ENCODE peak calls at places on chromosomes 6 and 20, in six cellular contexts. P is pancreas; A is DND-41; L is lower lobe of right lung; B is astrocyte; I is naive thymus-derived CD4-positive, alpha-beta T cell. Q is an unnamed sample. For H3K36me3 and H3K4me1, the result is how much of the 10 kb centered on the place peaks cover.

GRCh38 chr20:63254536-63255384 is 497 bp upstream of the NKAIN4 start:
- DNase-seq in P (no peak), A (no peak), L (no peak), B (no peak), I (no peak), Q (peak)

GRCh38 chr20:44074252-44075151 is 112.5 kb downstream of the JPH2 start:
- DNase-seq in P (no peak), A (no peak), L (no peak), B (peak), I (no peak), Q (peak)

GRCh38 chr6:100393493-100393892 is 71.2 kb downstream of the SIM1 start:
- DNase-seq in P (no peak), A (no peak), L (no peak), B (no peak), I (no peak), Q (no peak)

GRCh38 chr6:166624275-166624674 is 2.8 kb downstream of the RPS6KA2 start:
- DNase-seq in P (no peak), A (no peak), L (peak), B (peak), I (no peak), Q (no peak)

GRCh38 chr20:22601361-22602141 is 17.2 kb upstream of the FOXA2 start:
- DNase-seq in P (no peak), A (no peak), L (no peak), B (no peak), I (no peak), Q (no peak)

GRCh38 chr6:69816017-69816416 is 19.2 kb upstream of the LMBRD1 start:
- DNase-seq in P (no peak), A (no peak), L (no peak), B (no peak), I (no peak), Q (no peak)

GRCh38 chr6:168576388-168576787 is 135.4 kb downstream of the SMOC2 start:
- DNase-seq in P (no peak), A (no peak), L (no peak), B (no peak), I (no peak), Q (no peak)

GRCh38 chr6:27812805-27813626 is 99.2 kb downstream of the OR2B2 start:
- DNase-seq in P (no peak), A (no peak), L (no peak), B (no peak), I (no peak), Q (no peak)

GRCh38 chr6:157831424-157832249 is 8.6 kb downstream of the SNX9 start:
- DNase-seq in P (no peak), A (no peak), L (no peak), B (no peak), I (no peak), Q (no peak)

GRCh38 chr20:24700166-24700860 is 230.9 kb downstream of the SYNDIG1 start:
- DNase-seq in P (no peak), A (peak), L (no peak), B (no peak), I (no peak), Q (no peak)

GRCh38 chr6:43972915-43973304 is 154.3 kb downstream of the MRPL14 start:
- DNase-seq in P (peak), A (no peak), L (peak), B (peak), I (no peak), Q (peak)

GRCh38 chr6:40885139-40885774 is 153.8 kb downstream of the UNC5CL start:
- DNase-seq in P (no peak), A (no peak), L (no peak), B (no peak), I (no peak), Q (no peak)

GRCh38 chr6:133083248-133083967 is 157.7 kb upstream of the EYA4 start:
- DNase-seq in P (no peak), A (no peak), L (no peak), B (no peak), I (no peak), Q (no peak)

GRCh38 chr6:51554029-51554428 is 533.4 kb downstream of the PKHD1 start:
- DNase-seq in P (no peak), A (no peak), L (no peak), B (no peak), I (no peak), Q (no peak)

GRCh38 chr6:4322846-4323309 is 187.5 kb upstream of the ECI2 start:
- DNase-seq in P (no peak), A (no peak), L (no peak), B (no peak), I (no peak), Q (peak)

GRCh38 chr6:133923938-133924593 is 29.0 kb upstream of the TBPL1 start:
- DNase-seq in P (peak), A (peak), L (no peak), B (peak), I (peak), Q (peak)

GRCh38 chr6:129309154-129309553 is 400.8 kb downstream of the ARHGAP18 start:
- DNase-seq in P (no peak), A (no peak), L (no peak), B (no peak), I (no peak), Q (no peak)

GRCh38 chr6:90466191-90466940 is 120.5 kb downstream of the MAP3K7 start:
- DNase-seq in P (no peak), A (no peak), L (no peak), B (peak), I (no peak), Q (no peak)

GRCh38 chr6:113530769-113531168 is 326.4 kb upstream of the MARCKS start:
- DNase-seq in P (no peak), A (no peak), L (no peak), B (peak), I (no peak), Q (peak)

GRCh38 chr6:17173071-17173470 is 71.2 kb downstream of the STMND1 start:
- DNase-seq in P (no peak), A (no peak), L (no peak), B (no peak), I (no peak), Q (no peak)

GRCh38 chr20:57768519-57768918 is 58.7 kb upstream of the PMEPA1 start:
- DNase-seq in P (no peak), A (no peak), L (no peak), B (no peak), I (no peak), Q (no peak)

GRCh38 chr20:37989601-37990001 is 43.7 kb downstream of the TTI1 start:
- DNase-seq in P (no peak), A (no peak), L (peak), B (no peak), I (no peak), Q (peak)

GRCh38 chr6:158174514-158174913 is 6.4 kb downstream of the GTF2H5 start:
- DNase-seq in P (peak), A (no peak), L (no peak), B (peak), I (no peak), Q (peak)

GRCh38 chr6:151357758-151358436 is 33.5 kb downstream of the ZBTB2 start:
- DNase-seq in P (no peak), A (no peak), L (no peak), B (no peak), I (no peak), Q (no peak)

GRCh38 chr6:4941782-4942672 is 61.8 kb downstream of the RPP40 start:
- DNase-seq in P (peak), A (peak), L (no peak), B (peak), I (no peak), Q (no peak)

GRCh38 chr6:151681426-151682059 is 125.9 kb upstream of the ESR1 start:
- DNase-seq in P (no peak), A (peak), L (no peak), B (no peak), I (no peak), Q (peak)

GRCh38 chr6:153024401-153025017 is 22.0 kb upstream of the MTRF1L start:
- DNase-seq in P (peak), A (peak), L (no peak), B (no peak), I (peak), Q (peak)

GRCh38 chr6:19558934-19559333 is 278.2 kb upstream of the ID4 start:
- DNase-seq in P (no peak), A (no peak), L (no peak), B (no peak), I (no peak), Q (no peak)

GRCh38 chr20:60113024-60113724 is 155.0 kb downstream of the CDH26 start:
- DNase-seq in P (no peak), A (no peak), L (peak), B (no peak), I (no peak), Q (no peak)

GRCh38 chr6:296151-297122 is 4.2 kb downstream of the DUSP22 start:
- DNase-seq in P (peak), A (peak), L (no peak), B (no peak), I (no peak), Q (peak)

GRCh38 chr6:166402582-166403277 is 20.0 kb upstream of the MPC1 start:
- DNase-seq in P (no peak), A (no peak), L (no peak), B (peak), I (no peak), Q (peak)

GRCh38 chr6:39892490-39893129 is 41.7 kb downstream of the MOCS1 start:
- DNase-seq in P (peak), A (peak), L (peak), B (peak), I (no peak), Q (peak)

GRCh38 chr6:50974319-50974718 is 155.6 kb downstream of the TFAP2B start:
- DNase-seq in P (no peak), A (no peak), L (no peak), B (no peak), I (no peak), Q (no peak)

GRCh38 chr20:31452575-31452974 is 12.1 kb downstream of the DEFB123 start:
- DNase-seq in P (no peak), A (no peak), L (no peak), B (no peak), I (no peak), Q (no peak)

GRCh38 chr6:166933396-166933795 is 23.0 kb downstream of the RNASET2 start:
- DNase-seq in P (no peak), A (no peak), L (no peak), B (no peak), I (no peak), Q (no peak)

GRCh38 chr20:32112862-32113261 is 3.3 kb downstream of the TM9SF4 start:
- DNase-seq in P (no peak), A (no peak), L (peak), B (no peak), I (no peak), Q (no peak)

GRCh38 chr20:5770240-5770986 is 20.2 kb downstream of the SHLD1 start:
- DNase-seq in P (no peak), A (no peak), L (no peak), B (no peak), I (no peak), Q (no peak)
- H3K36me3 ChIP-seq in P (under half), A (under half), L (under half), B (under half), I (under half), Q (under half)

GRCh38 chr20:34527016-34527415 is 10.8 kb downstream of the DYNLRB1 start:
- DNase-seq in P (no peak), A (no peak), L (no peak), B (no peak), I (no peak), Q (no peak)

GRCh38 chr20:34525342-34525708 is 9.1 kb downstream of the DYNLRB1 start:
- DNase-seq in P (no peak), A (no peak), L (no peak), B (no peak), I (no peak), Q (no peak)

GRCh38 chr20:34524426-34524825 is 8.2 kb downstream of the DYNLRB1 start:
- DNase-seq in P (no peak), A (no peak), L (no peak), B (no peak), I (no peak), Q (no peak)

GRCh38 chr20:34525709-34526416 is 9.6 kb downstream of the DYNLRB1 start:
- DNase-seq in P (peak), A (no peak), L (peak), B (peak), I (no peak), Q (no peak)

GRCh38 chr20:34526466-34526865 is 10.2 kb downstream of the DYNLRB1 start:
- DNase-seq in P (no peak), A (no peak), L (no peak), B (no peak), I (no peak), Q (no peak)
- H3K27ac ChIP-seq in P (no peak), A (no peak), L (peak), B (peak), I (no peak), Q (no peak)

GRCh38 chr6:7912736-7913517 is 2.3 kb upstream of the TXNDC5 start:
- DNase-seq in P (no peak), A (no peak), L (no peak), B (no peak), I (no peak), Q (peak)

GRCh38 chr6:7914311-7914710 is 3.7 kb upstream of the TXNDC5 start:
- DNase-seq in P (no peak), A (no peak), L (no peak), B (no peak), I (no peak), Q (no peak)

GRCh38 chr6:7916959-7917358 is 6.4 kb upstream of the TXNDC5 start:
- DNase-seq in P (no peak), A (no peak), L (no peak), B (no peak), I (no peak), Q (no peak)

GRCh38 chr6:7917729-7918128 is 7.1 kb upstream of the TXNDC5 start:
- DNase-seq in P (no peak), A (no peak), L (no peak), B (no peak), I (no peak), Q (no peak)

GRCh38 chr6:7914991-7915789 is 4.6 kb upstream of the TXNDC5 start:
- DNase-seq in P (no peak), A (no peak), L (no peak), B (peak), I (no peak), Q (peak)
- H3K4me1 ChIP-seq in P (under half), A (under half), L (under half), B (under half), I (under half), Q (under half)

GRCh38 chr20:35546127-35546526 is 4.2 kb downstream of the ERGIC3 start:
- DNase-seq in P (no peak), A (no peak), L (no peak), B (no peak), I (no peak), Q (no peak)
- H3K36me3 ChIP-seq in P (under half), A (half or more), L (half or more), B (under half), I (under half), Q (under half)

GRCh38 chr6:142551145-142551811 is 249.5 kb downstream of the ADGRG6 start:
- DNase-seq in P (no peak), A (peak), L (no peak), B (peak), I (peak), Q (no peak)
- H3K27ac ChIP-seq in P (no peak), A (peak), L (no peak), B (no peak), I (no peak), Q (no peak)

DNA sequence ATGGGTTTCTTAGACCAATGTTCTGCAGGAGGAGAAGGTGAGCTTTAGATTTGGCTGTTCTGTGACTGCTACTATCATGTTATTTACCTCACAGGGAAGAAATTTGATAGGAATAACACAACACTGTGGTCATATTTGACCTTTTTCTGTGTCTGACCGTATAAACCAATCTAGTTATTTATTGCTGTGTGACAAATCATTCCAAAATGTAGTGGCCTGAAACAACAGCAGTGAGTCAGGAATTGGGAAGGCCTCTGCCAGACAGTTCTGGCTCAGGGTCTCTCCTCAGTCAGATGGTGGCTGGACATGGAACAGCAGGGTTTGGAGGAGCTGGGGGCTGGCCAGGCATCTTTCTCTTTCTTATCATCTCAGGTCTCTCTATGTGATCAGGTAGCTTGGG is 33.0 kb downstream of the RIPOR2 start:
- DNase-seq in P (no peak), A (no peak), L (no peak), B (peak), I (no peak), Q (no peak)
- H3K4me1 ChIP-seq in P (under half), A (under half), L (under half), B (under half), I (half or more), Q (under half)

GRCh38 chr20:61478611-61479305 is 226.7 kb downstream of the CDH4 start:
- DNase-seq in P (no peak), A (no peak), L (no peak), B (no peak), I (no peak), Q (no peak)

GRCh38 chr20:61476956-61477355 is 224.9 kb downstream of the CDH4 start:
- DNase-seq in P (no peak), A (no peak), L (no peak), B (no peak), I (no peak), Q (no peak)

GRCh38 chr20:61478094-61478493 is 226.0 kb downstream of the CDH4 start:
- DNase-seq in P (no peak), A (no peak), L (no peak), B (no peak), I (no peak), Q (no peak)

GRCh38 chr20:61480158-61480825 is 228.2 kb downstream of the CDH4 start:
- DNase-seq in P (no peak), A (no peak), L (no peak), B (no peak), I (no peak), Q (no peak)

GRCh38 chr20:61477366-61477966 is 225.4 kb downstream of the CDH4 start:
- DNase-seq in P (no peak), A (no peak), L (no peak), B (no peak), I (no peak), Q (no peak)
- H3K36me3 ChIP-seq in P (under half), A (under half), L (under half), B (under half), I (under half), Q (under half)

DNA sequence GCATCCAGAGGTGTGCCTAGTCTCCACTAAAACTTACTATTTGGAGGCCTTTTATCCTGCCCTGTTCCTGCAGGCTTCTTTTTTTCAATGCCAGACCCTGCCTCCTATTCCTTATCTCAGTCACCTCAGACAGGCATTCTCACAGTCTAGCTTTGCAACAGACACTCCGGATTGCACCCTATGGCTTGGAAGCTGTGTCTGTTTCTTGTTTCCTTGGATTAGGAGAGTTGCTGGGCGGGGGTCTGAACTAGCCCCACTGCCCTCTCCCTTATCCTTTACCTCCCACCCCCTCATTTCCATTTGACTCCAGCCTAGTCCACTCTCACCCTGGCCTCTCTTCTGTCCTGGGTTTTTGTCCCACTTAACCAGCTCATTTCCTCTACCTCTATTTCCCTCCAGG is 228.1 kb upstream of the CITED2 start:
- DNase-seq in P (no peak), A (no peak), L (no peak), B (no peak), I (no peak), Q (no peak)
- H3K27ac ChIP-seq in P (no peak), A (no peak), L (no peak), B (no peak), I (no peak), Q (peak)

DNA sequence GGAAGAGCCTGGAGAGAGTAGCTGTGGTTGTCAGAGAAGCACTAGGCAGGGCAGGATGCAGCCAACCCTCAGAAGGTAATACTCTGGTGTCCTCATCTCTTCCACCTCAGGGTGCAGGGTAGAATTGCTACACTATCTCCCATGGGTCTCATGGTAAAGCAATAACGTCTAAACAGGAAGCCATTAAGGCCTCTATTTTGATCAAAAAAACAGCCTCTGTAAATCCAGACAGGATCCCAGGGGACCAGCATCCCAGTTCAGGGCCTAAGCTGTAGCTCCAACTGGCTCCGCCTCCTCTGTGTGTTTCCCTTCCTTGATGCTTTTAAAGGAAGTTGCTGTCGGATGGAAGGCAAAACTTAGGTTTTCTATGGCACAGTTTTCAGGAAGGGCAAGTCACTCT is 222.0 kb downstream of the MAFB start:
- DNase-seq in P (no peak), A (no peak), L (no peak), B (no peak), I (no peak), Q (no peak)
- H3K4me1 ChIP-seq in P (under half), A (under half), L (under half), B (under half), I (under half), Q (under half)